ENCODE peak calls at places on chromosome 18, in five cellular contexts. Y, T, I, B and Q are unnamed samples.

GRCh38 chr18:55323051-55323994 is 264.7 kb downstream of the TCF4 start:
- DNase-seq in B (no peak), I (no peak), Y (no peak), T (no peak), Q (no peak)

GRCh38 chr18:69250305-69251151 is 150.2 kb upstream of the DOK6 start:
- DNase-seq in Y (no peak), B (no peak), T (no peak), I (no peak), Q (no peak)

GRCh38 chr18:3460823-3461398 is 10.9 kb downstream of the TGIF1 start:
- DNase-seq in T (no peak), B (no peak), I (no peak), Y (no peak), Q (no peak)

GRCh38 chr18:13726972-13727331 is 479 bp downstream of the RNMT start:
- DNase-seq in T (peak; percentile 63), Y (peak; percentile 72), B (peak; percentile 51), I (peak; percentile 41), Q (no peak)

GRCh38 chr18:44741551-44741950 is 60.9 kb downstream of the SETBP1 start:
- DNase-seq in T (no peak), I (no peak), B (no peak), Y (no peak), Q (no peak)

GRCh38 chr18:8701546-8702118 is 3.7 kb upstream of the MTCL1 start:
- DNase-seq in T (no peak), I (no peak), B (no peak), Y (no peak), Q (no peak)

GRCh38 chr18:2555895-2556294 is 15.4 kb downstream of the METTL4 start:
- DNase-seq in T (no peak), B (no peak), I (no peak), Y (no peak), Q (no peak)

GRCh38 chr18:12946549-12947354 is 1.1 kb upstream of the SEH1L start:
- DNase-seq in I (peak; percentile 46), T (no peak), Y (peak; percentile 69), B (peak; percentile 50), Q (peak; percentile 78)

GRCh38 chr18:24138884-24139616 is at the start of gene CABYR:
- DNase-seq in I (peak; percentile 51), Y (peak; percentile 75), T (peak; percentile 82), B (peak; percentile 77), Q (peak; percentile 78)

GRCh38 chr18:5841518-5841917 is 53.8 kb downstream of the TMEM200C start:
- DNase-seq in I (no peak), B (no peak), T (no peak), Y (no peak), Q (no peak)

GRCh38 chr18:68454511-68455228 is 260.2 kb downstream of the TMX3 start:
- DNase-seq in Y (no peak), T (no peak), B (no peak), I (no peak), Q (no peak)

GRCh38 chr18:34122724-34123334 is 101.9 kb downstream of the NOL4 start:
- DNase-seq in B (peak; percentile 1), I (no peak), Y (no peak), T (no peak), Q (peak; percentile 8)

GRCh38 chr18:77065221-77065981 is 67.2 kb downstream of the MBP start:
- DNase-seq in T (no peak), B (peak; percentile 54), I (peak; percentile 46), Y (peak; percentile 78), Q (peak; percentile 66)

GRCh38 chr18:58362829-58363231 is 266.1 kb downstream of the ALPK2 start:
- DNase-seq in T (no peak), I (no peak), Y (no peak), B (no peak), Q (no peak)
- H3K27ac ChIP-seq in T (no peak overlapping the region), I (peak overlapping the region; percentile 47), Y (peak overlapping the region; percentile 67), B (peak overlapping the region; percentile 43), Q (no peak overlapping the region)

DNA sequence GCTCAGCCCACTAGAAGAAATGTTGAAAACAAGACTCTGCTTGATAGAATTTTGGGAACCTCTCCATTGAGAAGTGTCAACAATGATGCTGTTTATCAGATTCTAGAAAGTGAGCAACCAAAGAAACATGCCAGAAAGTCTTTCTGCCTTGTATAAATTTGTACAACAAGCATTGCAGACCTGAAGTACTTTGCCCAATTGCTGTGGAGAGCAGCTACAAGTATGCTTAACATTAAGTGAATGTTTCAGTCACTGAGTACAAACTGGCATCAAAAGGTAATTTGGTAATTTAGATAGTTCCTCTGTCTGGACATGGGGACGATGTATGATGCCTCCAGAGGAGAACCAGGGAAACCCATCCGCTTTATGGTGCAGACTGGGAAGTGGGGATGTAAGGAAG is 33.4 kb upstream of the SKA1 start:
- DNase-seq in T (no peak), I (no peak), B (no peak), Y (no peak), Q (no peak)
- H3K27ac ChIP-seq in T (no peak overlapping the region), I (no peak overlapping the region), B (no peak overlapping the region), Y (no peak overlapping the region), Q (no peak overlapping the region)

DNA sequence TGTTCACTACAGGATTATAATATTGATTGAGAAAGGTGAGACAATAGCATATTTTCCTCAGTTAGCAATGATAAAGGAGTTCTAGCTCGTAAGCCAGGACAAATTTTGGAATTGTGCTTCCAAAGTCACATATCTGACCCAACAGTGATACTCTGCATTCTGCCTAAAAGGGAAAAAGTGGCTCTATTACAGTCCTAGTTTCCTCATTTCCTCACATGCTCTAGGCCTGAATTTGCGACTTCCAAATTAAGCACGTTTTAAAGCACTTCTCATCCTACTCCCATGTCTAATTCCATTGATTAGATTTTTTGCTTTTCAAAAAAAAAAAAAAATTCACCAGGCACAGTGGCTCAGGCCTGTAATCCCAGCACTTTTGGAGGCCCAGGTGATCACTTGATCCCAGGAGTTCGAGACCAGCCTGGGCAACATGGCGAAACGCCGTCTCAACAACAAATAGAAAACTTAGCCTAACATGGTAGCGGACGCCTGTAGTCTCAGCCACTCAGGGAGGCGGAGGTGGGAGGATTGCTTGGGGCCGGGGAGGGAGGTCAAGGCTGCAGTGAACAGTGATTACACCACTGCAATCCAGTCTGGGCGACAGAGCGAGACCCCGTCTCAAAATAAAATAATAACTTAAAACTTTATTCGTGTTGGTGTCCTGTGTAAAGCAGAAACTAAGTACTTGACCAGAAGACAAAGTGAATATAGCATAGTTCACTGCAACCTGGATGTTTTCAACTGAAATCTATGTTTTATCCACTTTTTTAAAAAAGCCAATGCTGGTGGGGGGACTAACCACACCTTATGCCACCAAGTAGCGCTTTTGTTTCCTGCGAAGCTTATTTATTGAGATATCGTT is 1.5 kb downstream of the ESCO1 start:
- DNase-seq in T (no peak), Y (no peak), B (no peak), I (no peak), Q (no peak)
- H3K27ac ChIP-seq in T (peak overlapping the region; percentile 99), Y (peak overlapping the region; percentile 95), B (peak overlapping the region; percentile 94), I (peak overlapping the region; percentile 96), Q (peak overlapping the region; percentile 98)

DNA sequence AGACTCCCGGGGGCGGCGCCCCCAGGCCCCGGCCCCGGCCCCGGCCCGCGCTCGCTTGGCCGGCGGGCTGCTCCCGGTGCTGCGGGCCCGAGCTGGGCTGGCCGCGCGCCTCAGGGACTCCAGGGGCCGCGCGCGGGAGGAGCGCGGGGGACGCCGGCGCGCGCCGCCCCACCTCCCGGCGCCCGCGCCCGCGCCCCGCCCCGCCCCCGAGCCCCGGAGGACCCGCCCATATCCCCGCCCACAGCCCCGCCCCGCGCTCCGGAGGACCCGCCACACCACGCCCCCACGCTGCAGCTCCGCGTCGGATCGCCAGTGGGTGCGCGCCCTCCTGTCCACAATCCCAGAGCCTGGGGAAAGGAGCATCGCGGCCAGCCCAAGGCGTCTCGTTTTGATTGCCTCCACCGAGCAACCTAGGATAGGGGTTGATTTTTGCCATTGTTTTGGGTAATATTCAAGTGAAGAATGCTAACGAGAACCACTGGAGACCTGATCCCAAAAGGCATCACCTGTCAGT is at the start of gene PARD6G:
- DNase-seq in Y (peak; percentile 74), I (peak; percentile 85), T (peak; percentile 79), B (peak; percentile 11), Q (peak; percentile 90)
- H3K27ac ChIP-seq in Y (peak within 1 kb of the TSS; percentile 6), I (peak within 1 kb of the TSS; percentile 23), T (no peak within 1 kb of the TSS), B (no peak within 1 kb of the TSS), Q (peak within 1 kb of the TSS; percentile 42)

GRCh38 chr18:63213331-63213900 is 106.2 kb downstream of the BCL2 start:
- DNase-seq in I (no peak), B (no peak), Y (no peak), T (no peak), Q (no peak)
- H3K27ac ChIP-seq in I (no peak overlapping the region), B (no peak overlapping the region), Y (no peak overlapping the region), T (peak overlapping the region; percentile 8), Q (no peak overlapping the region)

DNA sequence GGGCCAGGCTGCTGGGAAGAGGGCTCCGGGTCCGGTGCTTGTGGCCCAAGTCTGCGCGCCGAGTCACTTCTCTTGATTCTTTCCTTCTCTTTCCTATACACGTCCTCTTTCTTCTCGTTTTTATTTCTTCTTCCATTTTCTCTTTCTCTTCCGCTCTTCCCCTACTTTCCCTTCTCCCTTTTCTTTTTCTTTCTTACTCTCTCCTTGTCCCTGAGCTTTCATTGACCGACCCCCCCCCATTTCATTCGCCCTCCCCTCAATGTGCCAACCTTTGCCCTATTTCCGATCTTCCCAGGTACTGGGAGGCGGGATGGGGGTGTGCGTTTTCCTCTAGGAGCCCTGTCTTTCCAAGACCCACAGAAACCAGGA is 1.8 kb downstream of the ONECUT2 start:
- DNase-seq in T (no peak), B (no peak), I (no peak), Y (no peak), Q (no peak)
- H3K27ac ChIP-seq in T (no peak overlapping the region), B (no peak overlapping the region), I (no peak overlapping the region), Y (no peak overlapping the region), Q (no peak overlapping the region)

GRCh38 chr18:58392336-58393000 is 236.4 kb downstream of the ALPK2 start:
- DNase-seq in B (no peak), Y (no peak), T (no peak), I (no peak), Q (no peak)

GRCh38 chr18:58390399-58390798 is 238.5 kb downstream of the ALPK2 start:
- DNase-seq in T (no peak), B (no peak), I (no peak), Y (no peak), Q (no peak)

GRCh38 chr18:58393295-58393694 is 235.6 kb downstream of the ALPK2 start:
- DNase-seq in B (no peak), Y (no peak), T (no peak), I (no peak), Q (no peak)

GRCh38 chr18:58391113-58391892 is 237.6 kb downstream of the ALPK2 start:
- DNase-seq in Y (no peak), T (no peak), I (no peak), B (no peak), Q (no peak)

GRCh38 chr18:58391932-58392331 is 237.0 kb downstream of the ALPK2 start:
- DNase-seq in B (no peak), I (no peak), T (no peak), Y (no peak), Q (no peak)
- H3K27ac ChIP-seq in B (no peak overlapping the region), I (peak overlapping the region; percentile 28), T (no peak overlapping the region), Y (no peak overlapping the region), Q (no peak overlapping the region)